ENCODE peak calls at places on chromosomes 1 and 21, in seven cellular contexts. Z, Y, M, I, A, Q and P are unnamed samples. For H3F3A and H4K20me1, the result is how much of the 10 kb centered on the place peaks cover.

GRCh38 chr21:26138615-26139257 is 31.8 kb downstream of the APP start:
- DNase-seq in Z (no peak), Y (no peak), M (no peak), I (no peak), A (peak), Q (no peak), P (no peak)

GRCh38 chr1:234628099-234628498 is 18.1 kb upstream of the IRF2BP2 start:
- DNase-seq in Z (peak), Y (no peak), M (no peak), I (no peak), A (peak), Q (no peak), P (no peak)

GRCh38 chr1:233730809-233731208 is 116.9 kb downstream of the KCNK1 start:
- DNase-seq in Z (no peak), Y (peak), M (peak), I (no peak), A (no peak), Q (no peak), P (no peak)

GRCh38 chr1:38053416-38054091 is 7.0 kb upstream of the POU3F1 start:
- DNase-seq in Z (no peak), Y (no peak), M (peak), I (no peak), A (no peak), Q (no peak), P (no peak)

GRCh38 chr1:116147972-116148371 is 36.8 kb downstream of the MAB21L3 start:
- DNase-seq in Z (no peak), Y (no peak), M (peak), I (no peak), A (no peak), Q (no peak), P (no peak)

GRCh38 chr1:195733826-195734225 is 874.4 kb downstream of the KCNT2 start:
- DNase-seq in Z (peak), Y (peak), M (peak), I (no peak), A (peak), Q (no peak), P (peak)

GRCh38 chr1:6861075-6861724 is 75.9 kb downstream of the CAMTA1 start:
- DNase-seq in Z (no peak), Y (no peak), M (no peak), I (no peak), A (no peak), Q (no peak), P (no peak)

GRCh38 chr1:6673816-6674398 is 27.7 kb downstream of the DNAJC11 start:
- DNase-seq in Z (no peak), Y (no peak), M (no peak), I (no peak), A (no peak), Q (no peak), P (peak)

GRCh38 chr1:234619794-234620247 is 9.8 kb upstream of the IRF2BP2 start:
- DNase-seq in Z (peak), Y (no peak), M (no peak), I (no peak), A (no peak), Q (no peak), P (no peak)

GRCh38 chr1:205947024-205947423 is 3.8 kb upstream of the SLC26A9 start:
- DNase-seq in Z (no peak), Y (no peak), M (no peak), I (no peak), A (peak), Q (peak), P (no peak)

GRCh38 chr21:42737969-42738590 is 84.7 kb downstream of the PDE9A start:
- DNase-seq in Z (no peak), Y (no peak), M (no peak), I (no peak), A (no peak), Q (no peak), P (no peak)

GRCh38 chr1:93471284-93471683 is 23.4 kb downstream of the FNBP1L start:
- DNase-seq in Z (no peak), Y (no peak), M (peak), I (no peak), A (no peak), Q (no peak), P (no peak)

GRCh38 chr1:54640361-54640760 is 1.2 kb upstream of the MROH7 start:
- DNase-seq in Z (no peak), Y (no peak), M (no peak), I (no peak), A (no peak), Q (no peak), P (no peak)

GRCh38 chr1:208085655-208086054 is 158.5 kb downstream of the PLXNA2 start:
- DNase-seq in Z (no peak), Y (no peak), M (no peak), I (no peak), A (no peak), Q (no peak), P (no peak)

GRCh38 chr1:228411121-228411520 is 4.5 kb upstream of the TRIM11 start:
- DNase-seq in Z (no peak), Y (no peak), M (no peak), I (no peak), A (no peak), Q (no peak), P (no peak)

GRCh38 chr1:75614455-75615379 is 3.8 kb upstream of the SLC44A5 start:
- DNase-seq in Z (peak), Y (peak), M (peak), I (peak), A (peak), Q (no peak), P (peak)

GRCh38 chr1:22295856-22296255 is 153.0 kb upstream of the WNT4 start:
- DNase-seq in Z (no peak), Y (no peak), M (no peak), I (no peak), A (no peak), Q (no peak), P (no peak)

GRCh38 chr1:175146535-175147213 is 45.9 kb downstream of the KIAA0040 start:
- DNase-seq in Z (peak), Y (peak), M (peak), I (peak), A (peak), Q (peak), P (peak)

GRCh38 chr1:94727846-94728715 is 92.1 kb upstream of the SLC44A3 start:
- DNase-seq in Z (peak), Y (no peak), M (no peak), I (no peak), A (peak), Q (peak), P (no peak)

GRCh38 chr1:36486436-36487335 is 4.0 kb upstream of the CSF3R start:
- DNase-seq in Z (no peak), Y (no peak), M (no peak), I (no peak), A (peak), Q (peak), P (no peak)

GRCh38 chr1:35860680-35861079 is 22.3 kb upstream of the AGO1 start:
- DNase-seq in Z (no peak), Y (no peak), M (no peak), I (no peak), A (no peak), Q (no peak), P (no peak)

GRCh38 chr1:36125129-36125991 is at the start of gene COL8A2:
- DNase-seq in Z (peak), Y (peak), M (peak), I (peak), A (no peak), Q (peak), P (no peak)

GRCh38 chr1:41783189-41783639 is 135.5 kb downstream of the HIVEP3 start:
- DNase-seq in Z (peak), Y (no peak), M (no peak), I (no peak), A (peak), Q (peak), P (no peak)

GRCh38 chr1:204591473-204592090 is 75.4 kb downstream of the MDM4 start:
- DNase-seq in Z (peak), Y (no peak), M (no peak), I (no peak), A (peak), Q (no peak), P (no peak)

GRCh38 chr1:21325731-21326387 is 35.6 kb upstream of the ECE1 start:
- DNase-seq in Z (no peak), Y (no peak), M (no peak), I (no peak), A (no peak), Q (no peak), P (no peak)

GRCh38 chr1:228342627-228343210 is 63.9 kb downstream of the TRIM11 start:
- DNase-seq in Z (no peak), Y (no peak), M (no peak), I (no peak), A (no peak), Q (no peak), P (no peak)

GRCh38 chr1:245177071-245177900 is 22.5 kb downstream of the KIF26B start:
- DNase-seq in Z (no peak), Y (no peak), M (no peak), I (peak), A (peak), Q (peak), P (no peak)

GRCh38 chr1:217137210-217137871 is 414.1 kb upstream of the ESRRG start:
- DNase-seq in Z (no peak), Y (peak), M (peak), I (peak), A (no peak), Q (no peak), P (no peak)

GRCh38 chr1:111648826-111649225 is 29.2 kb downstream of the RAP1A start:
- DNase-seq in Z (no peak), Y (no peak), M (no peak), I (no peak), A (no peak), Q (no peak), P (no peak)

GRCh38 chr21:41032536-41032935 is 135.4 kb upstream of the BACE2 start:
- DNase-seq in Z (no peak), Y (no peak), M (no peak), I (no peak), A (peak), Q (no peak), P (no peak)

GRCh38 chr1:52238887-52239707 is 97.2 kb downstream of the ZFYVE9 start:
- DNase-seq in Z (peak), Y (no peak), M (no peak), I (peak), A (peak), Q (no peak), P (no peak)

GRCh38 chr1:12501661-12502060 is 116.3 kb downstream of the DHRS3 start:
- DNase-seq in Z (peak), Y (no peak), M (no peak), I (no peak), A (peak), Q (no peak), P (no peak)

GRCh38 chr1:5982276-5982675 is 9.9 kb downstream of the NPHP4 start:
- DNase-seq in Z (no peak), Y (no peak), M (no peak), I (no peak), A (no peak), Q (no peak), P (no peak)

GRCh38 chr1:51853360-51853759 is 25.2 kb downstream of the NRDC start:
- DNase-seq in Z (no peak), Y (no peak), M (no peak), I (no peak), A (no peak), Q (no peak), P (no peak)

GRCh38 chr1:58932820-58933598 is 149.2 kb upstream of the JUN start:
- DNase-seq in Z (peak), Y (no peak), M (no peak), I (no peak), A (peak), Q (peak), P (no peak)

GRCh38 chr21:38809170-38809878 is 3.6 kb downstream of the ETS2 start:
- DNase-seq in Z (no peak), Y (no peak), M (no peak), I (no peak), A (no peak), Q (no peak), P (no peak)
- H3K4me3 ChIP-seq in Z (no peak), Y (no peak), M (peak), I (no peak), A (peak), Q (no peak), P (no peak)

DNA sequence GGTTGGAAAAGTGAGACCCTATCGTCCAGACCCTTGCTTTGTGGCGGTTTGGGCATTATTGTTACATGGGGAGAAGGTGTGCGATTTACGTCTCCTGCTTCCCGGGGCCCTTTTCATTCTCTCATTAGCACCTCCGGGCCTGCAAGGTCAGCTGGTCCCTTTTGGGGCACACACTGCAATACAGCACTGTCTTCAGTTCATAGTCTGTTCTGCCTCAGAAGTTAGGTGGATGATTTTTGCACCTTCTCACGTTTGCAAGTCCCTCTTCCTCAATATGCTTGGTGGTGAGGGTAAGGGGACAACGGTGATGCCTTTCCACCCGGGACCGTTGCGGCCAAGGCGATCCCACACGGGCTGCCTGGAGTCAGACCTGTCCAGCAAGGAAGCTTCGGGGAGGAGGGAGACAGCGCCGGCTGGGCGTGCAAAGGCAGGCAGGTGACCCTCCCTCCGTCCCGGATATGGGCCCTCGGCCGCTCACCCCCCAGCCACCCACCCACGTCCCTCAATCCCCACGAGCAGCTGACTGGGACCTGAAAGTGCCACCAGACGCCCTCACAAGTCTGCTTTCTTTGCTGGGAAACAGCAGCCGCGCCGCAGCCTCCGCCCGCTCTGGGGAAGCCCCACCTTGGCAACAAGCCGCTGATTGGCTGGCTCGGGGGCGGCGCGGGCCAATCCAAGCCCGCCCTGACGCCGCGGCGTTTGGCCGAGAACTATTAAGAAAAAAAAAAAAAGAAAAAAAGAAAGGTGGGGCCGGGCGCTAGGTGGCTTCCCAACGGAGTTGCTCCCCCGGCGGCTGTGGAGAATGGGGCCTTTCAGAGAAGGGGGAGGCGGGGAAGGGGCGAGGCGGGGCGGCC is 21.7 kb downstream of the BTG2 start:
- DNase-seq in Z (peak), Y (peak), M (peak), I (peak), A (peak), Q (peak), P (peak)
- H3F3A ChIP-seq in Z (under half), Y (half or more), M (under half), I (under half), A (under half), Q (under half), P (half or more)

GRCh38 chr21:45163413-45164123 is 89.2 kb downstream of the ADARB1 start:
- DNase-seq in Z (no peak), Y (no peak), M (no peak), I (no peak), A (no peak), Q (no peak), P (no peak)
- H4K20me1 ChIP-seq in Z (under half), Y (under half), M (under half), I (under half), A (under half), Q (under half), P (under half)

DNA sequence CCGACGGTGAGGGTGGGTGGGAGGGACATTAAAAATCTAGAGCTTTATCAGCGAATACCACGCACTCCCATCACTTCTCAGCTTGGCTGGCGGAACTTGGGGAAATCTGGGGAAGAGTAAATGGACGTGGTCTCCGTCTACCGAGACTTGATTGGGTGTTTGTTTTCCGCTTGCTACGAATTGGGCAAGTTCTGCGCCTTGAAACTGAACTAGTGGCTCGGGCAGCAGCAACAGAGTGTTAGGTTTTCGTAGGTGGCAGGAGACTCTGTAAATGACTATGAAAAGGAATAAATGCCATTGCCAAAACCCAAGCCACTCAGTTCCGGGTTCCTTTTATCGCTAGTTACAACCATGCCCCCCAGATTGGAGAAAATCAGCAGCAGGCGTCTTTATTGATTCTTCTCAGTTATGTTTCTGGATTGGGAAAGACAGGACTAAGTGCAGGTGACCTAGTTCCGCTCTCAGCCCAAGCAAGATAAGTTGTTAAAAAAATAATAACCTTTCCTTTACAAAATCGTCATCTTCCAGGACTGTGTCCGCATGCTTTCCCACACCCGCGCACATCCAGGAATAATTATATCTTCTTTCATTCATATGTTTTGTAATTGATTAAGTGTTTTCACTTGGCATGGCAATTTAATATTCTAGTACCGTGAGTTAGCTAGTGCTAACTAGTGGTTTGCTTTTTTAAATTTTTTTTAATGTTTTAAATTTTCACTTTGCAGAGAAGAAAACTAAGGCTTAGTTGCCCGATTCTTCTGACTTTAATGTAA is 3.4 kb downstream of the LHX9 start:
- DNase-seq in Z (no peak), Y (no peak), M (peak), I (no peak), A (no peak), Q (no peak), P (no peak)
- H3K4me3 ChIP-seq in Z (no peak), Y (peak), M (peak), I (no peak), A (no peak), Q (no peak), P (no peak)

GRCh38 chr1:156014829-156015228 is 5.9 kb downstream of the SSR2 start:
- DNase-seq in Z (no peak), Y (no peak), M (peak), I (no peak), A (no peak), Q (no peak), P (no peak)
- H3F3A ChIP-seq in Z (under half), Y (under half), M (under half), I (half or more), A (under half), Q (under half), P (under half)

DNA sequence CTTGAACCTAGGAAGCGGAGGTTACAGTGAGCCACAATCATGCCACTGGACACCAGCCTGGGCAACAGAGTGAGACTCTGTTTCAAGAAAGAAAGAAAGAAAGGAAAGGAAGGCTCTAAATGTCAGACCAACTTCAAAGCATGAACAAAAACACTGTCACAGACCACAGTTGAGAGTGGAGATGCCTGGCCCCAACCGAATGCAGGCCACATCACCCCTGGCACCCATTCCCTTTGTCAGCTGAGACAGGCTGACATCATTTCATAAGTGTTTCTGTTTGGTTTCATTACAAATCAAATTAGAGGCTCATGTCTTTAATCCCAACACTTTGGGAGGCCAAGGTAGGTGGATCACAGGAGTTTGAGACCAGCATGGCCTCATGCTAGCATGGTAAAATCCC is 28.6 kb upstream of the NADK start:
- DNase-seq in Z (peak), Y (no peak), M (no peak), I (no peak), A (no peak), Q (no peak), P (no peak)
- H4K20me1 ChIP-seq in Z (under half), Y (half or more), M (under half), I (half or more), A (under half), Q (under half), P (under half)

DNA sequence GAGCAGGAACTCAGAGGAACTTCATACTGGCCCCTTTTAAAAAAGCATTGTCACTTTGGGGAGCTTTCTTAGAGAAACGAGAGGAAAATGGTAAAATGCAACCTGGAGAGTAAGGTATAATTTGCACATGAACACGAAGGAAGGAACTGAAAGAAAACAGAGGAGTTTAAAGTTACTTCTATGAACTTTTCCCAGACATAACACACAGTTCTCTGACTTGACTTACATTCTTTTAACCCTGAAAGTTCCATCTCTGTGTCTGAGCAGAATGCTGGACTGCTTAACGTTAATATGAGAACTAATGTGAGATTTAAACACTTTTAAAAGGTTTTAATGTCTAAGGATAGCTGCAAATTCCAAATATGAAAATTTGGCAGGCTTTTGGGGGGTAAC is 102.3 kb downstream of the NFIA start:
- DNase-seq in Z (no peak), Y (no peak), M (no peak), I (no peak), A (no peak), Q (no peak), P (no peak)
- H3K4me3 ChIP-seq in Z (peak), Y (no peak), M (no peak), I (no peak), A (no peak), Q (no peak), P (no peak)